ENCODE peak calls at places on chromosome 12, in ten cellular contexts. F is astrocyte of the spinal cord, T is cardiac muscle cell, W is dorsolateral prefrontal cortex, S is ovary, P is heart left ventricle, I is fibroblast of lung, E is PC-3, C is IMR-90, B is colonic mucosa. X is an unnamed sample.

GRCh38 chr12:109278912-109279311 is 30.2 kb downstream of the FOXN4 start:
- DNase-seq in F (no peak), T (no peak), W (no peak), S (no peak), P (no peak), I (no peak), E (no peak), C (no peak), B (no peak), X (no peak)

GRCh38 chr12:25155031-25155576 is 39.9 kb downstream of the DNAI7 start:
- DNase-seq in F (peak), T (peak), W (no peak), S (no peak), P (no peak), I (peak), E (peak), C (peak), B (no peak), X (peak)

GRCh38 chr12:104215638-104216297 is at the start of gene TXNRD1:
- DNase-seq in F (peak), T (peak), W (peak), S (peak), P (peak), I (peak), E (no peak), C (peak), B (peak), X (no peak)

GRCh38 chr12:50058743-50059312 is 1.4 kb downstream of the ASIC1 start:
- DNase-seq in F (no peak), T (no peak), W (peak), S (no peak), P (no peak), I (no peak), E (no peak), C (no peak), B (no peak), X (no peak)

GRCh38 chr12:124539084-124540041 is 28.0 kb downstream of the NCOR2 start:
- DNase-seq in F (no peak), T (no peak), W (no peak), S (no peak), P (no peak), I (no peak), E (no peak), C (no peak), B (no peak), X (no peak)

GRCh38 chr12:67525500-67525884 is 123.1 kb upstream of the DYRK2 start:
- DNase-seq in F (no peak), T (no peak), W (no peak), S (no peak), P (no peak), I (no peak), E (no peak), C (no peak), B (no peak), X (no peak)

GRCh38 chr12:2795291-2796186 is 769 bp downstream of the FKBP4 start:
- DNase-seq in F (peak), T (peak), W (peak), S (peak), P (peak), I (peak), E (peak), C (peak), B (peak), X (no peak)

GRCh38 chr12:42343721-42344120 is 17.8 kb downstream of the PPHLN1 start:
- DNase-seq in F (no peak), T (no peak), W (no peak), S (no peak), P (no peak), I (no peak), E (no peak), C (no peak), B (no peak), X (no peak)

GRCh38 chr12:65712264-65713004 is 111.8 kb upstream of the HMGA2 start:
- DNase-seq in F (no peak), T (no peak), W (no peak), S (no peak), P (no peak), I (no peak), E (no peak), C (no peak), B (no peak), X (no peak)

GRCh38 chr12:95102916-95103671 is 29.7 kb upstream of the NR2C1 start:
- DNase-seq in F (peak), T (no peak), W (no peak), S (no peak), P (no peak), I (peak), E (peak), C (peak), B (peak), X (peak)

GRCh38 chr12:91999823-92000222 is 145.8 kb downstream of the BTG1 start:
- DNase-seq in F (no peak), T (no peak), W (no peak), S (no peak), P (no peak), I (no peak), E (no peak), C (no peak), B (no peak), X (no peak)

GRCh38 chr12:73330584-73331351 is 1058.6 kb downstream of the TRHDE start:
- DNase-seq in F (no peak), T (no peak), W (no peak), S (no peak), P (no peak), I (no peak), E (no peak), C (no peak), B (no peak), X (no peak)

GRCh38 chr12:78866518-78866917 is 1.9 kb downstream of the SYT1 start:
- DNase-seq in F (no peak), T (no peak), W (no peak), S (no peak), P (no peak), I (peak), E (no peak), C (no peak), B (no peak), X (no peak)

GRCh38 chr12:78870539-78870938 is 6.0 kb downstream of the SYT1 start:
- DNase-seq in F (no peak), T (no peak), W (no peak), S (no peak), P (no peak), I (no peak), E (no peak), C (no peak), B (no peak), X (no peak)

GRCh38 chr12:78864483-78865296 is at the start of gene SYT1:
- DNase-seq in F (peak), T (peak), W (peak), S (peak), P (peak), I (peak), E (peak), C (peak), B (peak), X (peak)

GRCh38 chr12:78863482-78864427 is 819 bp upstream of the SYT1 start:
- DNase-seq in F (peak), T (peak), W (peak), S (peak), P (no peak), I (peak), E (peak), C (peak), B (peak), X (peak)

GRCh38 chr12:78865297-78865955 is 852 bp downstream of the SYT1 start:
- DNase-seq in F (no peak), T (no peak), W (peak), S (no peak), P (no peak), I (peak), E (no peak), C (no peak), B (no peak), X (no peak)
- TF ChIP-seq CTCF in F (no peak), T (no peak), W (no peak), S (no peak), P (no peak), I (no peak), E (no peak), C (no peak), B (no peak), X (no peak)

GRCh38 chr12:130134563-130134915 is 27.7 kb upstream of the FZD10 start:
- DNase-seq in F (no peak), T (no peak), W (no peak), S (no peak), P (peak), I (no peak), E (no peak), C (no peak), B (no peak), X (no peak)

GRCh38 chr12:130137141-130138018 is 24.9 kb upstream of the FZD10 start:
- DNase-seq in F (no peak), T (no peak), W (no peak), S (no peak), P (peak), I (no peak), E (no peak), C (no peak), B (no peak), X (no peak)

GRCh38 chr12:130133851-130134562 is 28.3 kb upstream of the FZD10 start:
- DNase-seq in F (no peak), T (no peak), W (no peak), S (no peak), P (peak), I (no peak), E (no peak), C (no peak), B (no peak), X (no peak)

GRCh38 chr12:130138478-130138877 is 23.8 kb upstream of the FZD10 start:
- DNase-seq in F (no peak), T (no peak), W (no peak), S (no peak), P (no peak), I (no peak), E (no peak), C (no peak), B (no peak), X (no peak)

DNA sequence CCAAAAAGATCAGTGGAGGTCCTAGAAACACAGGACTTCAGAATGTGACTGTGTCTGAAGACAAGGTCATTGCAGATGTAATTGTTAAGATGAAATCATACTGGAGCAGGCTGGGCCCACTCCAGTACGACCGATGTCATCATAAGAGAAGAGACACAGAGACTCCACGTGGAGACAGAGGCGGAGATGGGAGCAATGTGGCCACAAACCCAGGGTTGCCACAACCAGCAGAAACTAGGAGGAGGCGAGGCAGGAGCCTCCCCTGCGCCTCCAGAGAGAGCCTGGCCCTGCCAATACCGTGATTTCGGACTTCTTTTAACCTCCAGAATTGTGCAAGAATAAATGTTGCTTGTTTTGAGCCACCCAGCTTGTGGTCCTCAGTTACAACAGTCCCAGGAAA is 25.7 kb upstream of the FZD10 start:
- DNase-seq in F (no peak), T (no peak), W (no peak), S (no peak), P (peak), I (no peak), E (no peak), C (no peak), B (no peak), X (no peak)
- H3K4me3 ChIP-seq in F (no peak), T (no peak), W (no peak), S (no peak), P (no peak), I (no peak), E (no peak), C (no peak), B (no peak), X (no peak)

GRCh38 chr12:51311389-51311788 is 12.6 kb downstream of the BIN2 start:
- DNase-seq in F (no peak), T (no peak), W (no peak), S (no peak), P (no peak), I (no peak), E (no peak), C (no peak), B (no peak), X (no peak)

GRCh38 chr12:51307655-51308593 is 16.1 kb downstream of the BIN2 start:
- DNase-seq in F (peak), T (no peak), W (no peak), S (no peak), P (no peak), I (peak), E (peak), C (peak), B (peak), X (peak)
- TF ChIP-seq CTCF in F (no peak), T (no peak), W (no peak), S (no peak), P (no peak), I (no peak), E (no peak), C (no peak), B (no peak), X (no peak)

GRCh38 chr12:81224626-81225025 is 146.7 kb downstream of the ACSS3 start:
- DNase-seq in F (no peak), T (no peak), W (no peak), S (no peak), P (no peak), I (peak), E (no peak), C (no peak), B (no peak), X (no peak)
- H3K4me3 ChIP-seq in F (no peak), T (no peak), W (no peak), S (no peak), P (no peak), I (no peak), E (no peak), C (no peak), B (no peak), X (no peak)

GRCh38 chr12:105318651-105319483 is 11.6 kb upstream of the C12orf75 start:
- DNase-seq in F (no peak), T (no peak), W (no peak), S (no peak), P (no peak), I (no peak), E (no peak), C (no peak), B (no peak), X (no peak)

GRCh38 chr12:105322070-105322469 is 8.4 kb upstream of the C12orf75 start:
- DNase-seq in F (no peak), T (no peak), W (no peak), S (no peak), P (no peak), I (no peak), E (no peak), C (peak), B (no peak), X (no peak)

GRCh38 chr12:105317942-105318614 is 12.4 kb upstream of the C12orf75 start:
- DNase-seq in F (peak), T (no peak), W (no peak), S (no peak), P (no peak), I (peak), E (no peak), C (no peak), B (no peak), X (no peak)

GRCh38 chr12:105324704-105325103 is 5.8 kb upstream of the C12orf75 start:
- DNase-seq in F (no peak), T (no peak), W (no peak), S (no peak), P (no peak), I (no peak), E (no peak), C (no peak), B (no peak), X (no peak)

DNA sequence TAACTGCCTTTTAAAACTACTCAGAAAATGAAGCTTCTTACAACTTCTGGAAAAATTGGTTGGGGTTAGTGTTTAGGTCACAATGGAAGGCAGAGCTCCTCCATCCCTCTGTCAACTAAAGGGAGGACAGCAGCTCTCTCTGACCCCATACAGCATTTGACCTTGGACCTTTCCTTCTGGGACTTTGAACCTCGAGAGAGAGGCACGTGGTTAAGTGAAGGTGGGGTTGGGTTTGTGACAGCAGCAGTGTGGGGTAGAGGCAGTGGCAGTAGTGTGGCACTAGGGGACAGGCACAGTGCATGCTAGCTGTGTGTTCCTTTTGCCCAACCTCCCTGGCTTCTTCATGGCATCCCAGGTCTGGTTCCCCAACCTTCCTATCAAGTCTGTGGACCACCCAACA is 9.4 kb upstream of the C12orf75 start:
- DNase-seq in F (no peak), T (no peak), W (no peak), S (no peak), P (no peak), I (no peak), E (no peak), C (no peak), B (no peak), X (no peak)
- TF ChIP-seq CTCF in F (no peak), T (no peak), W (no peak), S (no peak), P (no peak), I (no peak), E (no peak), C (no peak), B (no peak), X (no peak)

GRCh38 chr12:53937596-53938275 is 895 bp upstream of the HOXC13 start:
- DNase-seq in F (no peak), T (no peak), W (no peak), S (no peak), P (no peak), I (no peak), E (no peak), C (no peak), B (no peak), X (no peak)
- H3K4me3 ChIP-seq in F (no peak), T (no peak), W (no peak), S (no peak), P (no peak), I (no peak), E (peak), C (no peak), B (no peak), X (no peak)

DNA sequence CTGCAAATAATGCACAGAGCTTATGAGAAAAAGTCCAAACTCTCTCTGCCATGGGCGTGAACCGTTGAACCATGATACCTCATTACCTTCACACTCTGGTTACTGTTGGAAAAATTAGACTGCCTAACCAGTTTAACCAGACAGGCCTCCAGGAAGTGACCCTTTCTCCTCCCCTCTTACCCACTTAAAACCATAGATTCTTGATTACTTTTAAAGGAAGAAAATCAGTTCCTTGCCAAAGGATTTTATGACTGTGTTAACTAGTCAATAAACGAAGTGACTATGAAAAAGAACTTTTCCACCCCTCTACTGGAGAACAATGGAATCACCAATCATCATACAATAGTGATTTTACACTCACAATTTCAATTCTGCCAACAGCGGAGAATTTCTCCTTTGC is 254.0 kb upstream of the ATP2B1 start:
- DNase-seq in F (no peak), T (no peak), W (no peak), S (no peak), P (no peak), I (no peak), E (peak), C (no peak), B (peak), X (no peak)
- TF ChIP-seq CTCF in F (peak), T (peak), W (no peak), S (no peak), P (no peak), I (no peak), E (peak), C (no peak), B (peak), X (peak)

GRCh38 chr12:8466171-8466692 is 10.5 kb downstream of the CLEC6A start:
- DNase-seq in F (no peak), T (no peak), W (no peak), S (no peak), P (no peak), I (no peak), E (no peak), C (no peak), B (no peak), X (no peak)

GRCh38 chr12:8455727-8456360 is at the start of gene CLEC6A:
- DNase-seq in F (no peak), T (no peak), W (no peak), S (no peak), P (no peak), I (no peak), E (no peak), C (no peak), B (no peak), X (no peak)

GRCh38 chr12:8465597-8465996 is 9.8 kb downstream of the CLEC6A start:
- DNase-seq in F (no peak), T (no peak), W (no peak), S (no peak), P (no peak), I (no peak), E (no peak), C (no peak), B (no peak), X (no peak)

GRCh38 chr12:8461426-8461825 is 5.7 kb downstream of the CLEC6A start:
- DNase-seq in F (no peak), T (no peak), W (no peak), S (no peak), P (no peak), I (no peak), E (no peak), C (no peak), B (no peak), X (no peak)
- H3K4me3 ChIP-seq in F (no peak), T (no peak), W (no peak), S (no peak), P (no peak), I (no peak), E (no peak), C (no peak), B (no peak), X (no peak)

DNA sequence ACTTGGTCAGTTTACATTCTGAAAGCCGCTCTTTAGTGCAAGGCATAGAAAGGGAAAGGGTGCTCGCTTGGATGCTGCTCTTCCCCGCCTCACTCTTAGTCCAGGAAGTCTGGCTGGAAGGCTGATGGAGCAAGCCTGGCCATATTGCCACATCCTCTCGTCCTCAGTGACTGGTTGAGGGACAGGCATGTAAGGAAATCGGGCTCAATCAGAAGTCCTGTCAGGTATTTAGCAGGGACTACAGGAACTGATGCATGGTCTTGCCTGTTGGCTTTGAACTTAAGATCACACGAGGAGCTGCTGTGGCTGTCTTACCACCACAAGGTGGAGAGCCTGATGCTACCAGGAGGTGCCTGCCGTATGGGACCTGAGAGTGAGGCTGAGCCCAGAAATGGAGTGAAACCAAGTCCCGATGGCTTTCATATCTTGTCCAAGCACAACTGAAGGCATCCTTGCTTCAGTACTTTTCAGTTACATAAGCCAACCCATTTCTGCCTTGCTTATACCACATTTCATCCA is 10.7 kb upstream of the C12orf75 start:
- DNase-seq in F (no peak), T (no peak), W (no peak), S (no peak), P (no peak), I (no peak), E (no peak), C (no peak), B (no peak), X (no peak)
- TF ChIP-seq CTCF in F (no peak), T (no peak), W (no peak), S (no peak), P (no peak), I (no peak), E (peak), C (no peak), B (no peak), X (no peak)

X was measured in astrocyte of the cerebellum.